ENCODE peak calls at places on chromosomes 2 and 18, in eight cellular contexts. One of them, this sample, is unnamed.

GRCh38 chr2:129376404-129377077 is 602.9 kb upstream of the RAB6C start:
- DNase-seq in stimulated activated CD8-positive, alpha-beta memory T cell treated with anti-CD3 and anti-CD28 coated beads, Interleukin-7, amount 100 ng/mL, for 4 hours: no peak
- DNase-seq in omental fat pad: no peak
- DNase-seq in RPMI7951: no peak
- DNase-seq in HS-27A: no peak
- DNase-seq in heart left ventricle: no peak
- DNase-seq in GM12878: no peak
- DNase-seq in HTR-8/SVneo: no peak
- DNase-seq in this sample: no peak

GRCh38 chr18:70452501-70452900 is 163.7 kb downstream of the SOCS6 start:
- DNase-seq in stimulated activated CD8-positive, alpha-beta memory T cell treated with anti-CD3 and anti-CD28 coated beads, Interleukin-7, amount 100 ng/mL, for 4 hours: no peak
- DNase-seq in omental fat pad: no peak
- DNase-seq in RPMI7951: no peak
- DNase-seq in HS-27A: no peak
- DNase-seq in heart left ventricle: no peak
- DNase-seq in GM12878: no peak
- DNase-seq in HTR-8/SVneo: no peak
- DNase-seq in this sample: no peak

GRCh38 chr2:63488118-63488713 is 100.1 kb downstream of the WDPCP start:
- DNase-seq in stimulated activated CD8-positive, alpha-beta memory T cell treated with anti-CD3 and anti-CD28 coated beads, Interleukin-7, amount 100 ng/mL, for 4 hours: no peak
- DNase-seq in omental fat pad: no peak
- DNase-seq in RPMI7951: peak; percentile 23
- DNase-seq in HS-27A: no peak
- DNase-seq in heart left ventricle: no peak
- DNase-seq in GM12878: no peak
- DNase-seq in HTR-8/SVneo: peak; percentile 18
- DNase-seq in this sample: no peak

GRCh38 chr2:39989888-39990287 is 210.8 kb upstream of the THUMPD2 start:
- DNase-seq in stimulated activated CD8-positive, alpha-beta memory T cell treated with anti-CD3 and anti-CD28 coated beads, Interleukin-7, amount 100 ng/mL, for 4 hours: no peak
- DNase-seq in omental fat pad: no peak
- DNase-seq in RPMI7951: no peak
- DNase-seq in HS-27A: no peak
- DNase-seq in heart left ventricle: no peak
- DNase-seq in GM12878: no peak
- DNase-seq in HTR-8/SVneo: no peak
- DNase-seq in this sample: no peak

GRCh38 chr2:135637456-135638087 is 104.1 kb upstream of the UBXN4 start:
- DNase-seq in stimulated activated CD8-positive, alpha-beta memory T cell treated with anti-CD3 and anti-CD28 coated beads, Interleukin-7, amount 100 ng/mL, for 4 hours: no peak
- DNase-seq in omental fat pad: no peak
- DNase-seq in RPMI7951: no peak
- DNase-seq in HS-27A: no peak
- DNase-seq in heart left ventricle: no peak
- DNase-seq in GM12878: no peak
- DNase-seq in HTR-8/SVneo: no peak
- DNase-seq in this sample: no peak

GRCh38 chr2:216752855-216753505 is 57.6 kb upstream of the IGFBP5 start:
- DNase-seq in stimulated activated CD8-positive, alpha-beta memory T cell treated with anti-CD3 and anti-CD28 coated beads, Interleukin-7, amount 100 ng/mL, for 4 hours: no peak
- DNase-seq in omental fat pad: no peak
- DNase-seq in RPMI7951: no peak
- DNase-seq in HS-27A: no peak
- DNase-seq in heart left ventricle: no peak
- DNase-seq in GM12878: no peak
- DNase-seq in HTR-8/SVneo: no peak
- DNase-seq in this sample: no peak

GRCh38 chr18:58544616-58545337 is 84.1 kb downstream of the ALPK2 start:
- DNase-seq in stimulated activated CD8-positive, alpha-beta memory T cell treated with anti-CD3 and anti-CD28 coated beads, Interleukin-7, amount 100 ng/mL, for 4 hours: no peak
- DNase-seq in omental fat pad: no peak
- DNase-seq in RPMI7951: peak; percentile 63
- DNase-seq in HS-27A: no peak
- DNase-seq in heart left ventricle: no peak
- DNase-seq in GM12878: no peak
- DNase-seq in HTR-8/SVneo: no peak
- DNase-seq in this sample: no peak

GRCh38 chr2:36337354-36337753 is 18.2 kb upstream of the CRIM1 start:
- DNase-seq in stimulated activated CD8-positive, alpha-beta memory T cell treated with anti-CD3 and anti-CD28 coated beads, Interleukin-7, amount 100 ng/mL, for 4 hours: no peak
- DNase-seq in omental fat pad: no peak
- DNase-seq in RPMI7951: no peak
- DNase-seq in HS-27A: no peak
- DNase-seq in heart left ventricle: no peak
- DNase-seq in GM12878: no peak
- DNase-seq in HTR-8/SVneo: no peak
- DNase-seq in this sample: no peak

GRCh38 chr18:9191658-9192256 is 55.2 kb downstream of the ANKRD12 start:
- DNase-seq in stimulated activated CD8-positive, alpha-beta memory T cell treated with anti-CD3 and anti-CD28 coated beads, Interleukin-7, amount 100 ng/mL, for 4 hours: no peak
- DNase-seq in omental fat pad: no peak
- DNase-seq in RPMI7951: no peak
- DNase-seq in HS-27A: no peak
- DNase-seq in heart left ventricle: no peak
- DNase-seq in GM12878: no peak
- DNase-seq in HTR-8/SVneo: no peak
- DNase-seq in this sample: no peak